ENCODE peak calls at places on chromosomes 4 and X, in ten cellular contexts. R is astrocyte of the spinal cord, Y is foreskin fibroblast, H is right lobe of liver, Q is GM20000, A is BJ, S is MCF 10A, T is endothelial cell of umbilical vein, G is adrenal gland, V is neural crest cell. D is an unnamed sample.

GRCh38 chrX:48700951-48701653 is 4.6 kb downstream of the SUV39H1 start:
- DNase-seq in T (no peak), A (no peak), H (no peak), Y (no peak), S (no peak), G (no peak), V (no peak), R (no peak), Q (no peak), D (no peak)

GRCh38 chr4:148162554-148162953 is 279.7 kb downstream of the NR3C2 start:
- DNase-seq in R (no peak), T (no peak), A (no peak), S (no peak), H (no peak), V (no peak), G (no peak), Y (no peak), Q (no peak), D (no peak)

GRCh38 chr4:152540293-152540674 is 4.4 kb upstream of the FBXW7 start:
- DNase-seq in V (no peak), G (no peak), R (no peak), H (no peak), Y (no peak), A (no peak), S (no peak), Q (peak), T (no peak), D (no peak)

GRCh38 chr4:100582146-100582545 is 64.3 kb upstream of the EMCN start:
- DNase-seq in S (no peak), H (no peak), T (no peak), Q (no peak), G (no peak), A (no peak), Y (peak), V (no peak), R (no peak), D (no peak)

GRCh38 chr4:101366331-101366730 is 19.0 kb upstream of the PPP3CA start:
- DNase-seq in S (no peak), R (no peak), V (no peak), G (no peak), H (no peak), Y (peak), T (no peak), Q (no peak), A (no peak), D (no peak)

GRCh38 chr4:128716325-128716724 is 93.2 kb upstream of the JADE1 start:
- DNase-seq in A (peak), Q (no peak), H (no peak), Y (peak), R (no peak), V (no peak), T (no peak), S (no peak), G (no peak), D (no peak)

GRCh38 chr4:10151182-10151581 is 34.6 kb upstream of the WDR1 start:
- DNase-seq in A (no peak), G (no peak), Q (no peak), S (no peak), T (no peak), R (no peak), V (no peak), Y (no peak), H (no peak), D (no peak)

GRCh38 chr4:24662065-24662464 is 77.7 kb upstream of the DHX15 start:
- DNase-seq in R (no peak), Y (no peak), Q (no peak), H (no peak), T (no peak), V (no peak), S (no peak), A (no peak), G (no peak), D (no peak)

GRCh38 chr4:171794528-171794927 is 18.7 kb upstream of the GALNTL6 start:
- DNase-seq in T (no peak), Q (no peak), V (no peak), S (no peak), R (no peak), G (no peak), Y (no peak), A (no peak), H (no peak), D (no peak)

GRCh38 chr4:37594095-37594494 is 92.1 kb downstream of the RELL1 start:
- DNase-seq in H (no peak), G (no peak), T (no peak), Y (no peak), A (no peak), R (no peak), Q (no peak), V (no peak), S (no peak), D (no peak)

GRCh38 chr4:180054291-180054690 is 2188.9 kb upstream of the TENM3 start:
- DNase-seq in Q (no peak), Y (no peak), G (peak), V (no peak), H (no peak), A (no peak), S (no peak), R (no peak), T (no peak), D (no peak)

GRCh38 chr4:41614519-41614918 is 76.6 kb downstream of the LIMCH1 start:
- DNase-seq in G (no peak), V (no peak), Q (no peak), R (no peak), H (no peak), Y (no peak), S (no peak), T (no peak), A (no peak), D (no peak)

GRCh38 chrX:8405631-8406030 is 59.0 kb upstream of the VCX3B start:
- DNase-seq in A (no peak), T (no peak), Q (no peak), R (no peak), S (peak), V (no peak), G (no peak), H (no peak), Y (no peak), D (no peak)

GRCh38 chr4:52512291-52512690 is 146.8 kb downstream of the USP46 start:
- DNase-seq in V (no peak), G (no peak), Q (no peak), R (no peak), S (no peak), H (no peak), A (no peak), T (no peak), Y (no peak), D (no peak)

GRCh38 chr4:77358315-77358928 is 201.4 kb downstream of the CCNG2 start:
- DNase-seq in Q (peak), V (peak), G (peak), T (peak), A (no peak), S (peak), R (peak), H (no peak), Y (peak), D (no peak)

GRCh38 chrX:7390446-7390845 is 242.5 kb upstream of the PUDP start:
- DNase-seq in Y (peak), Q (no peak), R (no peak), H (no peak), S (no peak), G (no peak), A (no peak), V (no peak), T (no peak), D (no peak)

GRCh38 chr4:76854858-76855257 is 43.1 kb downstream of the SOWAHB start:
- DNase-seq in Q (peak), Y (no peak), R (peak), T (no peak), A (no peak), H (no peak), G (no peak), V (no peak), S (no peak), D (no peak)

GRCh38 chrX:130212371-130212770 is 40.6 kb downstream of the RAB33A start:
- DNase-seq in G (no peak), V (no peak), Y (no peak), R (no peak), T (no peak), A (no peak), Q (no peak), H (no peak), S (no peak), D (no peak)

GRCh38 chrX:30261012-30261411 is 14.1 kb downstream of the MAGEB1 start:
- DNase-seq in Q (no peak), G (no peak), Y (no peak), A (no peak), H (no peak), S (no peak), T (no peak), V (no peak), R (no peak), D (no peak)

GRCh38 chr4:95362906-95363578 is 185.7 kb downstream of the UNC5C start:
- DNase-seq in A (no peak), R (peak), G (peak), T (peak), Q (no peak), S (peak), V (peak), Y (no peak), H (no peak), D (no peak)

GRCh38 chrX:152632445-152633097 is 5.1 kb upstream of the GABRQ start:
- DNase-seq in V (peak), G (peak), Y (peak), S (peak), H (peak), A (no peak), T (peak), R (peak), Q (no peak), D (no peak)

GRCh38 chrX:111376897-111377601 is 34.9 kb downstream of the DCX start:
- DNase-seq in T (no peak), Q (no peak), R (no peak), V (peak), A (no peak), G (no peak), S (no peak), Y (no peak), H (no peak), D (no peak)

GRCh38 chrX:133337250-133337649 is 78.0 kb downstream of the GPC4 start:
- DNase-seq in G (peak), T (no peak), S (no peak), V (no peak), A (no peak), Q (no peak), R (no peak), H (no peak), Y (no peak), D (no peak)

GRCh38 chrX:54920610-54921426 is at the start of gene TRO:
- DNase-seq in G (no peak), Y (peak), T (no peak), A (no peak), S (no peak), V (peak), H (no peak), Q (no peak), R (peak), D (no peak)

GRCh38 chr4:53895137-53895536 is 169.3 kb downstream of the CHIC2 start:
- DNase-seq in T (no peak), Y (no peak), R (no peak), H (no peak), S (no peak), Q (no peak), G (no peak), V (no peak), A (no peak), D (no peak)

GRCh38 chr4:47855350-47855749 is 17.5 kb upstream of the CORIN start:
- DNase-seq in A (peak), T (no peak), H (no peak), R (peak), Y (peak), V (no peak), Q (no peak), S (peak), G (no peak), D (no peak)

GRCh38 chrX:12554206-12554605 is 237.0 kb upstream of the PRPS2 start:
- DNase-seq in V (no peak), R (no peak), S (no peak), T (no peak), H (no peak), A (no peak), G (no peak), Q (no peak), Y (no peak), D (no peak)
- TF ChIP-seq CTCF in V (no peak), R (no peak), S (no peak), T (no peak), H (no peak), A (no peak), G (no peak), Q (no peak), Y (no peak), D (no peak)

GRCh38 chr4:48943387-48943786 is 36.8 kb upstream of the OCIAD2 start:
- DNase-seq in G (no peak), T (no peak), Y (peak), S (peak), V (no peak), A (no peak), H (no peak), Q (no peak), R (no peak), D (no peak)
- TF ChIP-seq CTCF in G (no peak), T (no peak), Y (peak), S (peak), V (peak), A (peak), H (peak), Q (peak), R (peak), D (no peak)

DNA sequence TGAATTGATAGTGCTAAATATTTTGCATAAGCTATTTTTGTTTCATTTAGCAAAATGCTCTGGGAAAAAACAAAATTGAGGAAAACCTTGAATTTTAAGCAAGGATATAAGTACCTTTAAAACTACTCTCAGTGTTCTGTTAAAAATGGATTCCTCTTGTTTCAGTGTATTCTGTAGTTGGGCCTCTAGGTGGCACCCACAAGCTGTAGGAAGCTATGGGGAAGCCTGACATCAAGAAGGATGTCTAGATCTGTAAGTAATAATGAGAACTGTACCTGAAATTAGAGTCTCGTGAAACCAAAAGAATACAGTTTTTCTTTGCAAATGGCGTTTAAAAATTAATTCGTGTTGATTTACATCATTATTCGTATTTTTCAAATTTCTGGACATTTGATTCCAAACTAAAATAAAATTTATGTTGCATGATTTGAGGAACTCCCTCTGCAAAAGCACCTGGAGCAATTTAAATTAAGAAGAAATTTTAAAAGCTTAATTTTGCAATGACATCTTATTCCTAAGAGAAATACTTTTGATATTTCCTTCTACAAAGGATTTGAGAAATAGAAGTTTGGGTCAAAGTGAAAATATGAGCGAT is 51.2 kb downstream of the TMPRSS11E start:
- DNase-seq in R (peak), S (peak), Y (peak), A (peak), G (peak), V (peak), H (peak), Q (peak), T (peak), D (peak)
- TF ChIP-seq CTCF in R (peak), S (peak), Y (peak), A (peak), G (peak), V (peak), H (peak), Q (peak), T (peak), D (peak)

GRCh38 chr4:181301735-181302380 is 941.3 kb upstream of the TENM3 start:
- DNase-seq in A (no peak), T (no peak), V (no peak), S (peak), G (no peak), Y (no peak), Q (peak), R (peak), H (peak), D (no peak)
- TF ChIP-seq CTCF in A (peak), T (no peak), V (peak), S (peak), G (peak), Y (peak), Q (peak), R (peak), H (peak), D (peak)